ENCODE peak calls at places on chromosome 13, in four cellular contexts. Z is K562, O is GM12878, K is HepG2. I is an unnamed sample.

GRCh38 chr13:110044521-110045200 is 258.3 kb upstream of the IRS2 start:
- DNase-seq in Z (no peak), O (no peak), K (no peak), I (no peak)

GRCh38 chr13:113291997-113292862 is 4.8 kb upstream of the LAMP1 start:
- DNase-seq in K (no peak), Z (peak; percentile 55), O (no peak), I (peak; percentile 15)

GRCh38 chr13:85558118-85558517 is 241.1 kb downstream of the SLITRK6 start:
- DNase-seq in Z (no peak), K (no peak), O (no peak), I (no peak)

GRCh38 chr13:113932060-113932459 is 41.8 kb downstream of the C13orf46 start:
- DNase-seq in Z (no peak), O (no peak), K (no peak), I (no peak)

GRCh38 chr13:113187263-113187669 is 21.2 kb downstream of the PCID2 start:
- DNase-seq in K (peak; percentile 83), O (no peak), Z (peak; percentile 69), I (peak; percentile 9)

GRCh38 chr13:111049791-111050538 is 65.1 kb upstream of the ARHGEF7 start:
- DNase-seq in K (no peak), Z (peak; percentile 72), O (no peak), I (no peak)

GRCh38 chr13:86591862-86592261 is 792.6 kb upstream of the SLITRK6 start:
- DNase-seq in Z (no peak), O (no peak), K (no peak), I (no peak)

GRCh38 chr13:44487989-44488388 is 88.1 kb downstream of the TSC22D1 start:
- DNase-seq in Z (no peak), K (no peak), O (peak; percentile 28), I (no peak)

GRCh38 chr13:74114641-74115040 is 19.6 kb downstream of the KLF12 start:
- DNase-seq in O (no peak), Z (no peak), K (no peak), I (no peak)

GRCh38 chr13:46041335-46041934 is 11.1 kb downstream of the ZC3H13 start:
- DNase-seq in K (no peak), Z (no peak), O (no peak), I (no peak)

GRCh38 chr13:85312071-85312470 is 487.1 kb downstream of the SLITRK6 start:
- DNase-seq in K (no peak), O (no peak), Z (no peak), I (no peak)

GRCh38 chr13:40970803-40971202 is 48.3 kb downstream of the ELF1 start:
- DNase-seq in K (no peak), Z (no peak), O (no peak), I (no peak)

GRCh38 chr13:40971321-40971720 is 47.8 kb downstream of the ELF1 start:
- DNase-seq in Z (no peak), O (no peak), K (no peak), I (no peak)

GRCh38 chr13:40973409-40973808 is 45.7 kb downstream of the ELF1 start:
- DNase-seq in K (no peak), O (no peak), Z (no peak), I (no peak)

GRCh38 chr13:40975441-40975840 is 43.7 kb downstream of the ELF1 start:
- DNase-seq in O (no peak), Z (no peak), K (no peak), I (no peak)

DNA sequence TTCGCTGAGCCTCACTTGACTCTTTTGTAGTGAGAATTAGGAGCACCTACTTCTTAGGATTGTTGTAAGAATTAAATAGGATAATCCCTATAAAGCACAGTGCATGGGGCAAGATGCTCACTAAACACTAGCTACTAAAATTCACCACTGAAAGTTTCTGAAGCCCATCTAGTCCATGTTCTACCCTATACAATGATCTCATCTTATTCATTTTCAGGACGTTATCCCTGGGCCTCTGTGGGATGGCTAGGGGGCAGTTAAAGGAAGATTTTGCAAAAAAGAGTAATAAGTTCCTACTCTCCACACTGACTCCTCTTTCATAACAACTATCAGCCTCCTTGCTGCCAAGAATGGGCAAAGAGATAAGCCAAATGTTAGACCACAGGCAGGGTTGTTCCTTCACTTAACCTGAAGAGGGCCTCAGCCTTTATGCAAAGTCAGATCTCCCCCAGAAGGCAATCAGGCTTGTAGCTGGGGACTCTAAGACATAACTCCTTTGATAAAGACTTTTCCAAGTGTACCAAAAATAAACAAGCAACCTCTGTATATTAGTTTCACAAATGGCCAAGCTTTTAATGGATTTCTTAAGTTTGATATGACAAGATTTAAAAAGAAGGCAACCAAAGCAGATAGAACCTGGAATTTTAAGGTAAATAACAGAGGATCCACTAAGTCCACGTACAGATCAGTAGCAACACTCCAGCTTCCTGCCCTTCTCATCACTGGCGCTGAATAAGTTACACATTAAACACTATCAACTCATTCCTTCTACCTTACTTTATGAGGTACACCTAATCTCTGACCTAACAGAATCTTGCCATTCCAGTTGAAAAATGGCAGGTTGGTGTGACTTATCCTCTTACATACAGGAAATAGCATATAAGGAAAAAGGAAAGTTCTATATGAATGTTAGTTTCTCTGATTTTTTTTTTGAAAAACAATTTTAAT is 44.4 kb downstream of the ELF1 start:
- DNase-seq in Z (peak; percentile 81), K (peak; percentile 65), O (no peak), I (peak; percentile 50)
- TF ChIP-seq TARDBP in Z (no peak), K (no peak), O (no peak), I (no peak)

DNA sequence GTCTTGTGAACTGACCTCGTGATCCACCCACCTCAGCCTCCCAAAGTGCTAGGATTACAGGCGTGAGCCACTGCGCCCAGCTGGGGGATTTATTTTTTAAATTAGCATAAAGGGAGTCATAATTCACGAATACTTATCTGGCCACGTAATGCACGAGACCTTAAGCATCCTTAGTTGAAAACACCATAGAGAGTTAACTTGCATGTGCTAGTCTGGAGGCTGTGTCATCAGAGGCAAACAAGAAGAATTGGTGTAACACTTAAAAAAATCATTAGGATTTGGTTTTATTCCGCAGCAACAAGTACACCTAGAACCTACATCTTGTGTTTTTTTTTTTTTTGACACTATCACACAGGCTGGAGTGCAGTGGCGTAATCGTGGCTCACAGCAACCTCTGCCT is 19.1 kb downstream of the KLF5 start:
- DNase-seq in Z (no peak), O (no peak), K (no peak), I (no peak)
- TF ChIP-seq TARDBP in Z (no peak), O (no peak), K (no peak), I (no peak)

DNA sequence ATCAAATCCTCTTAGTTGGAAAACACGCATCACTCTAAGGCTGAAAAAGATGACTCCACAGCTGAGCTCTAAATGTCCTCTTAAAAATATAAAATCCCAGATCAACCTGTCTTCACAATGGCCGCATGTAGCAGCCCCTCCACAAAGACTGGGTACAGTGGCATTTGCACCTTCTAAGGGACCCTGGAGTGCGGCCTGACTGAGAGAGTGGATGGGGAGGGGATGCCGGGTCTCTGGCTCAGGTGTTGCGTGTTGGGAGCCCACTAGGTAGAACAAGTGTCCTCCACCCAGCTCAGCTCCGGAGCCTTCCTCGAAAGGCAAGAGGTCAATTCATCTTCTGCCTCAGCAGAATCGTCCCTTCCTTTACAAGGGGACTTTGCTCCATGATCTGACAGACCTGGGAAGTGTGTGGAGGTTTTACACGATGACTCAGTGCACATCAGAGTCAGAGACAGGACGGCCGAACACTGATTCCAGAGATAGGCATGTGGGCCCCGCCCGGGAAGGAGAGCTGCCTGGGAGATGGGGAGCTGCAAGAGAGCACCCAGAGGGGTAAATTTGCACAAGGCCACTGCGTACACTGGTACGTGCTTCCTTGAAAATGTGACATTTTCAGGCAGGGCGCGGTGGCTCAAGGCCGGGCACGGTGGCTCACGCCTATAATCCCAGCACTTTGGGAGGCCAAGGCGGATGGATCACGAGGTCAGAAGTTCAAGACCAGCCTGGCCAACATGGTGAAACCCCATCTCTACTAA is 23.5 kb upstream of the SLC15A1 start:
- DNase-seq in K (peak; percentile 87), Z (peak; percentile 35), O (no peak), I (no peak)
- TF ChIP-seq TARDBP in K (no peak), Z (no peak), O (no peak), I (no peak)

DNA sequence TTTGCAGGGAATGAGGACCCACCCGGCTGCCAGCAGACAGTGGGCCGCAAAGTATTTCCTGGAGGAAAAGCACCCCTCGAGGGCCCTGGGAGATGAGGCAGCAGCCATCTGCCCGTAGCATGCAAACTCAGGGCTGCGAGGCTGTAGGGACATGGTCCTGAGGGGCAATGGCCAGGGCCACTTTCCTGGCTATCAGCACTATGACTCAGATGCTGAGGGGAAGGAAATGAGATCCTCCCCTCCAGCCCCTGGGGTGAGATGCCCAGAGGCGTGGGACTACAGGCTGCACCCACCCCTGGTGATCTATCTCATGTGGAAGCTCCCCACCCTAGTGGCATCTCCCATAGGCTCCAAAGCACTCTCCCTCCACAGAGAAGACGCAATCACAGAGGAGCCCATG is 80.1 kb downstream of the SLC7A1 start:
- DNase-seq in Z (no peak), K (no peak), O (no peak), I (no peak)
- TF ChIP-seq TARDBP in Z (no peak), K (no peak), O (no peak), I (no peak)

GRCh38 chr13:39682788-39683187 is 27.3 kb downstream of the COG6 start:
- DNase-seq in O (peak; percentile 11), Z (no peak), K (no peak), I (no peak)
- TF ChIP-seq TARDBP in O (no peak), Z (no peak), K (no peak), I (no peak)

GRCh38 chr13:93686399-93686798 is 459.8 kb downstream of the GPC6 start:
- DNase-seq in K (no peak), O (no peak), Z (no peak), I (no peak)

GRCh38 chr13:93689333-93689732 is 462.7 kb downstream of the GPC6 start:
- DNase-seq in Z (no peak), K (no peak), O (no peak), I (no peak)

GRCh38 chr13:93685900-93686299 is 459.3 kb downstream of the GPC6 start:
- DNase-seq in Z (no peak), K (no peak), O (no peak), I (no peak)

GRCh38 chr13:93687261-93687660 is 460.7 kb downstream of the GPC6 start:
- DNase-seq in Z (no peak), K (no peak), O (no peak), I (no peak)

GRCh38 chr13:93690139-93690538 is 463.5 kb downstream of the GPC6 start:
- DNase-seq in K (peak; percentile 10), O (no peak), Z (peak; percentile 0), I (peak; percentile 39)
- TF ChIP-seq TARDBP in K (no peak), O (no peak), Z (no peak), I (no peak)

DNA sequence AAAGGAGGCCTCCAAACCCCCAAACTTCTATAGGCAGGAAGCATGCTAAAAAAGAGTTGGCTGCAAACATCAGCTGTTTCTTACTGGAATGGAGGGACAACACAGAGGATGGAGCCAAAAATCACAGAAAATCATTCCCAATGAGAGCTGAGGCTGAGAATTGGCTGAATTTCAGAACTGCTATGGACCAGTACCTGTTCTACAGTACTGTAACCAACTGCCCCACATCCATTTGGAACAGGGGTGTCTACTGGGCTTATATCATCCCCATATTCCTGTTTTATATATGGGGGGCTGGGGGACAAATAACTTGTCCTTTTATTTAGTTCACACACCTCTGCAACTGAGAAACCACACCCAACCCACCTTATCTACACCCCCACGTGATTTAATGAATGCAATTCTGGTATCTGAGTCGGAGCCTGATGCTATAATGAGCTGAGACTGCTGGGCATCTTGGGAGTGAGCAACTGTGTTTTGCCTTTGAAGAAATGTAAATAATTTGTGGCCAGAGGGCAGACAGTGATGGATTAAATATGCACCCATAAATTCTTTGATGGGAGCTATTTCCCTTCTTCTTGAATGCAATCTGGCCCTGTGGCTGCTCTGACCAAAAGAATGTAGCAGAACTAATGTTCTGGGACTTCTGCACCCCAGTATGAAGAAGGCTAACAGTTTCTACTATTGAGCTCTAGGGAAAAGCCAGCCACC is 82.6 kb downstream of the TBC1D4 start:
- DNase-seq in Z (no peak), O (no peak), K (no peak), I (no peak)
- TF ChIP-seq TARDBP in Z (no peak), O (no peak), K (no peak), I (no peak)

I was measured in HEK293T.